ENCODE peak calls at places on chromosomes 13 and 19, in eight cellular contexts. P, Q, U, R, I, V, Y and A are unnamed samples.

GRCh38 chr19:44808463-44809371 is at the start of gene BCAM:
- DNase-seq in P (peak; percentile 89), Q (no peak), U (peak; percentile 71), R (peak; percentile 81), I (peak; percentile 88), V (peak; percentile 91), Y (no peak), A (peak; percentile 84)

GRCh38 chr13:99384468-99384867 is 77.3 kb upstream of the GPR183 start:
- DNase-seq in P (peak; percentile 70), Q (peak; percentile 41), U (no peak), R (peak; percentile 18), I (no peak), V (no peak), Y (no peak), A (no peak)

GRCh38 chr19:7550987-7551761 is 15.7 kb downstream of the PNPLA6 start:
- DNase-seq in P (no peak), Q (no peak), U (peak; percentile 52), R (peak; percentile 98), I (no peak), V (peak; percentile 46), Y (peak; percentile 87), A (no peak)

GRCh38 chr13:74398599-74398998 is 264.4 kb upstream of the KLF12 start:
- DNase-seq in P (no peak), Q (no peak), U (no peak), R (no peak), I (no peak), V (no peak), Y (no peak), A (no peak)

GRCh38 chr19:11296264-11296663 is 304 bp downstream of the TSPAN16 start:
- DNase-seq in P (no peak), Q (no peak), U (no peak), R (no peak), I (no peak), V (no peak), Y (no peak), A (no peak)

GRCh38 chr13:100491164-100491847 is 97.3 kb downstream of the GGACT start:
- DNase-seq in P (no peak), Q (no peak), U (no peak), R (no peak), I (no peak), V (no peak), Y (no peak), A (no peak)

GRCh38 chr19:51531349-51532315 is at the start of gene SIGLEC6:
- DNase-seq in P (no peak), Q (no peak), U (no peak), R (no peak), I (no peak), V (no peak), Y (no peak), A (no peak)

GRCh38 chr19:52248256-52248655 is 21.1 kb upstream of the ZNF766 start:
- DNase-seq in P (no peak), Q (peak; percentile 28), U (peak; percentile 62), R (peak; percentile 62), I (peak; percentile 25), V (peak; percentile 23), Y (peak; percentile 35), A (peak; percentile 4)